ENCODE peak calls at places on chromosomes 1 and 21, in four cellular contexts. L, V, R and A are unnamed samples.

GRCh38 chr21:34996304-34997081 is 52.6 kb downstream of the RUNX1 start:
- DNase-seq in R (no peak), V (no peak), L (no peak), A (no peak)

GRCh38 chr1:205512059-205513045 is 7.9 kb downstream of the CDK18 start:
- DNase-seq in L (no peak), V (no peak), R (no peak), A (no peak)

GRCh38 chr1:7046314-7046713 is 261.1 kb downstream of the CAMTA1 start:
- DNase-seq in R (no peak), L (peak; percentile 76), V (no peak), A (no peak)

GRCh38 chr1:212980123-212980800 is 29.9 kb downstream of the VASH2 start:
- DNase-seq in R (no peak), V (no peak), L (peak; percentile 58), A (no peak)

GRCh38 chr1:229048221-229048620 is 222.7 kb upstream of the RAB4A start:
- DNase-seq in L (no peak), V (no peak), R (no peak), A (no peak)

GRCh38 chr1:243549108-243549507 is 293.3 kb downstream of the SDCCAG8 start:
- DNase-seq in V (no peak), R (no peak), L (peak; percentile 73), A (no peak)

GRCh38 chr21:38611262-38611661 is 113.0 kb upstream of the ERG start:
- DNase-seq in R (no peak), V (no peak), L (no peak), A (no peak)

GRCh38 chr21:31558839-31559367 is 100.6 kb upstream of the SOD1 start:
- DNase-seq in L (peak; percentile 98), V (peak; percentile 91), R (peak; percentile 92), A (peak; percentile 98)

GRCh38 chr1:72846891-72847290 is 564.6 kb upstream of the NEGR1 start:
- DNase-seq in R (no peak), L (no peak), V (no peak), A (no peak)

GRCh38 chr1:237386362-237387143 is 344.6 kb downstream of the RYR2 start:
- DNase-seq in R (no peak), L (peak; percentile 46), V (no peak), A (peak; percentile 5)

GRCh38 chr1:24745711-24746582 is 700 bp downstream of the CLIC4 start:
- DNase-seq in V (no peak), L (peak; percentile 75), R (no peak), A (peak; percentile 49)

GRCh38 chr1:22711071-22711470 is 432 bp downstream of the EPHB2 start:
- DNase-seq in V (no peak), R (no peak), L (no peak), A (no peak)

GRCh38 chr1:230087034-230087721 is 20.1 kb downstream of the GALNT2 start:
- DNase-seq in L (no peak), V (no peak), R (no peak), A (no peak)

GRCh38 chr1:65189716-65190115 is 41.7 kb downstream of the AK4 start:
- DNase-seq in L (peak; percentile 49), V (no peak), R (no peak), A (no peak)

GRCh38 chr1:196136396-196136795 is 471.8 kb downstream of the KCNT2 start:
- DNase-seq in V (no peak), L (no peak), R (no peak), A (no peak)